ENCODE peak calls at places on chromosome 12, in seven cellular contexts. A, Y, M, B, J, F and Q are unnamed samples.

GRCh38 chr12:54390668-54391551 is 6.4 kb upstream of the ZNF385A start:
- DNase-seq in A (peak; percentile 89), Y (no peak), M (no peak), F (no peak), J (peak; percentile 61), B (no peak), Q (peak; percentile 75)

GRCh38 chr12:4809449-4810218 is 89.4 kb downstream of the GALNT8 start:
- DNase-seq in Y (no peak), M (no peak), A (peak; percentile 75), F (no peak), J (no peak), B (no peak), Q (peak; percentile 87)

GRCh38 chr12:127238061-127238460 is 1028.9 kb upstream of the TMEM132C start:
- DNase-seq in A (no peak), J (no peak), M (no peak), F (no peak), Y (no peak), B (no peak), Q (no peak)

GRCh38 chr12:52014567-52015392 is 8.0 kb downstream of the TAMALIN start:
- DNase-seq in M (no peak), A (no peak), Y (no peak), J (no peak), F (no peak), B (no peak), Q (peak; percentile 23)

GRCh38 chr12:115191342-115191741 is 507.4 kb upstream of the TBX3 start:
- DNase-seq in J (no peak), B (no peak), Y (no peak), A (no peak), F (no peak), M (no peak), Q (no peak)

GRCh38 chr12:1932264-1932777 is 13.9 kb upstream of the CACNA2D4 start:
- DNase-seq in A (no peak), Y (no peak), F (no peak), J (peak; percentile 31), B (no peak), M (no peak), Q (peak; percentile 55)

GRCh38 chr12:56385873-56386272 is 23.2 kb upstream of the APOF start:
- DNase-seq in Y (no peak), A (no peak), B (peak; percentile 13), J (no peak), F (no peak), M (peak; percentile 22), Q (no peak)

GRCh38 chr12:16300706-16301105 is 23.2 kb upstream of the SLC15A5 start:
- DNase-seq in A (no peak), F (no peak), J (no peak), B (no peak), M (no peak), Y (no peak), Q (no peak)

GRCh38 chr12:105748806-105749600 is 389.8 kb downstream of the NUAK1 start:
- DNase-seq in Y (no peak), F (no peak), M (no peak), B (peak; percentile 60), J (no peak), A (no peak), Q (no peak)

GRCh38 chr12:100789146-100789545 is 5.4 kb upstream of the ANO4 start:
- DNase-seq in F (no peak), J (no peak), M (peak; percentile 62), A (no peak), B (no peak), Y (peak; percentile 6), Q (no peak)

GRCh38 chr12:8644345-8645248 is 18.0 kb downstream of the MFAP5 start:
- DNase-seq in Y (no peak), A (peak; percentile 80), B (no peak), J (no peak), M (no peak), F (no peak), Q (no peak)

GRCh38 chr12:89448951-89449371 is 75.6 kb downstream of the GALNT4 start:
- DNase-seq in J (no peak), B (no peak), Y (peak; percentile 27), A (no peak), F (peak; percentile 42), M (peak; percentile 20), Q (no peak)

GRCh38 chr12:90574676-90575075 is 380.3 kb downstream of the CCER1 start:
- DNase-seq in Y (no peak), B (no peak), F (no peak), A (no peak), J (no peak), M (no peak), Q (no peak)

GRCh38 chr12:104138747-104139186 is 757 bp upstream of the NFYB start:
- DNase-seq in A (no peak), Y (no peak), F (no peak), M (no peak), B (no peak), J (no peak), Q (no peak)

GRCh38 chr12:19130224-19131019 is 889 bp downstream of the PLEKHA5 start:
- DNase-seq in M (peak; percentile 55), J (peak; percentile 50), B (peak; percentile 44), F (no peak), A (peak; percentile 66), Y (peak; percentile 22), Q (peak; percentile 85)

GRCh38 chr12:51622564-51622963 is 31.5 kb downstream of the SCN8A start:
- DNase-seq in Y (peak; percentile 33), M (peak; percentile 79), A (no peak), B (no peak), F (no peak), J (no peak), Q (no peak)

GRCh38 chr12:128798543-128799341 is 25.0 kb downstream of the SLC15A4 start:
- DNase-seq in A (no peak), B (peak; percentile 53), M (no peak), F (no peak), J (no peak), Y (no peak), Q (no peak)

GRCh38 chr12:44259890-44260289 is 424.0 kb downstream of the TMEM117 start:
- DNase-seq in B (no peak), Y (no peak), M (no peak), A (no peak), J (no peak), F (no peak), Q (no peak)

GRCh38 chr12:109462868-109463692 is 14.0 kb downstream of the KCTD10 start:
- DNase-seq in Y (peak; percentile 97), B (peak; percentile 98), J (no peak), M (peak; percentile 92), F (peak; percentile 97), A (no peak), Q (peak; percentile 21)

GRCh38 chr12:20144341-20144740 is 224.0 kb upstream of the PDE3A start:
- DNase-seq in J (no peak), F (no peak), M (no peak), A (no peak), Y (no peak), B (no peak), Q (no peak)

GRCh38 chr12:87661770-87662402 is 367.3 kb downstream of the C12orf50 start:
- DNase-seq in A (no peak), Y (peak; percentile 31), J (no peak), B (peak; percentile 6), M (peak; percentile 40), F (no peak), Q (no peak)

GRCh38 chr12:132502149-132502881 is 12.4 kb downstream of the FBRSL1 start:
- DNase-seq in F (no peak), Y (no peak), A (no peak), J (no peak), M (no peak), B (no peak), Q (no peak)

GRCh38 chr12:98644433-98644711 is 216 bp downstream of the IKBIP start:
- DNase-seq in M (peak; percentile 70), B (no peak), F (no peak), A (no peak), J (no peak), Y (peak; percentile 47), Q (no peak)